ENCODE peak calls at places on chromosomes 6 and 20, in seven cellular contexts. W is HL-60; R is stomach; O is WERI-Rb-1; U is cardiac muscle cell; F is left ventricle myocardium inferior; L is CD4-positive, alpha-beta T cell. C is an unnamed sample.

GRCh38 chr6:29490552-29490951 is 2.8 kb upstream of the MAS1L start:
- DNase-seq in W (peak), R (no peak), O (no peak), U (no peak), F (no peak), L (no peak), C (no peak)

GRCh38 chr6:158801655-158802294 is 17.4 kb downstream of the EZR start:
- DNase-seq in W (no peak), R (peak), O (no peak), U (no peak), F (peak), L (no peak), C (no peak)

GRCh38 chr6:64815718-64816117 is 891.3 kb downstream of the EYS start:
- DNase-seq in W (no peak), R (no peak), O (no peak), U (no peak), F (no peak), L (no peak), C (no peak)

GRCh38 chr6:89439014-89439413 is 6.1 kb downstream of the ANKRD6 start:
- DNase-seq in W (no peak), R (no peak), O (no peak), U (no peak), F (no peak), L (no peak), C (no peak)

GRCh38 chr6:105087571-105088211 is 92.1 kb downstream of the POPDC3 start:
- DNase-seq in W (peak), R (peak), O (peak), U (peak), F (no peak), L (no peak), C (no peak)

GRCh38 chr6:119163006-119163405 is 84.5 kb upstream of the FAM184A start:
- DNase-seq in W (no peak), R (no peak), O (no peak), U (no peak), F (no peak), L (no peak), C (no peak)

GRCh38 chr6:4348462-4349112 is 213.2 kb upstream of the ECI2 start:
- DNase-seq in W (no peak), R (peak), O (no peak), U (no peak), F (no peak), L (no peak), C (no peak)

GRCh38 chr6:155709262-155709661 is 253.6 kb upstream of the NOX3 start:
- DNase-seq in W (no peak), R (no peak), O (no peak), U (no peak), F (no peak), L (no peak), C (no peak)

GRCh38 chr6:21085643-21086042 is 507.9 kb upstream of the SOX4 start:
- DNase-seq in W (peak), R (no peak), O (no peak), U (no peak), F (no peak), L (no peak), C (no peak)

GRCh38 chr6:34094474-34095135 is 51.3 kb downstream of the GRM4 start:
- DNase-seq in W (no peak), R (no peak), O (no peak), U (no peak), F (no peak), L (no peak), C (no peak)

GRCh38 chr6:148497256-148497655 is 154.6 kb downstream of the SASH1 start:
- DNase-seq in W (no peak), R (no peak), O (no peak), U (no peak), F (no peak), L (no peak), C (no peak)
- H3K27ac ChIP-seq in W (no peak), R (no peak), O (no peak), U (no peak), F (peak), L (no peak), C (no peak)

DNA sequence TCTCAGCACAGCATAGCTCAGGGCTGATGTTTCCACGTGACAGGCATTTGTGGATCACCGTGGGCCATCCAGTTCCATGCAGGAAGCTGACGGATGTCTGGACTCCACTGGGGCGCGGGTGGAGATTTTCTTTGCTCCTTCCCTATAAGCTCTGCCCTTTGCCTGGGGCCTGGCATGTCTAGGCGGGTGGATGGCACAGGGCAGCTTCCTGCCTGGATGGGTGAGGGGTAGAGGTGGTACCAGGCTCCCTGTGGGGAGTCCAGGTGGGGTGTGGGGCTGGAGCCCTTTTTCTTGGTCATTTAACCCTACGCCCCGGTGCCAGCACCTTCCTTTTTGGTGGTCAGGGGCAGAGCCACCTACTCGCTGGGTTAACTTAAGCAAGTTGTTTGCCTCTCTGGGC is 10.4 kb downstream of the FAM110A start:
- DNase-seq in W (no peak), R (no peak), O (no peak), U (no peak), F (no peak), L (no peak), C (no peak)
- H3K27ac ChIP-seq in W (no peak), R (no peak), O (peak), U (no peak), F (no peak), L (no peak), C (peak)

GRCh38 chr6:142013875-142014495 is 118.7 kb upstream of the GJE1 start:
- DNase-seq in W (no peak), R (no peak), O (no peak), U (no peak), F (no peak), L (no peak), C (no peak)

GRCh38 chr6:142014515-142014914 is 118.2 kb upstream of the GJE1 start:
- DNase-seq in W (no peak), R (no peak), O (no peak), U (no peak), F (no peak), L (no peak), C (peak)

GRCh38 chr6:142011775-142012174 is 121.0 kb upstream of the GJE1 start:
- DNase-seq in W (no peak), R (no peak), O (no peak), U (no peak), F (no peak), L (no peak), C (no peak)

GRCh38 chr6:142013286-142013685 is 119.4 kb upstream of the GJE1 start:
- DNase-seq in W (no peak), R (no peak), O (no peak), U (no peak), F (no peak), L (no peak), C (peak)

GRCh38 chr6:142015011-142015410 is 117.7 kb upstream of the GJE1 start:
- DNase-seq in W (no peak), R (no peak), O (no peak), U (no peak), F (no peak), L (no peak), C (no peak)
- H3K27ac ChIP-seq in W (no peak), R (no peak), O (no peak), U (no peak), F (no peak), L (no peak), C (peak)

GRCh38 chr6:125639621-125640020 is 109.8 kb upstream of the HEY2 start:
- DNase-seq in W (no peak), R (no peak), O (no peak), U (no peak), F (no peak), L (no peak), C (peak)
- H3K27ac ChIP-seq in W (no peak), R (no peak), O (no peak), U (no peak), F (no peak), L (no peak), C (no peak)

DNA sequence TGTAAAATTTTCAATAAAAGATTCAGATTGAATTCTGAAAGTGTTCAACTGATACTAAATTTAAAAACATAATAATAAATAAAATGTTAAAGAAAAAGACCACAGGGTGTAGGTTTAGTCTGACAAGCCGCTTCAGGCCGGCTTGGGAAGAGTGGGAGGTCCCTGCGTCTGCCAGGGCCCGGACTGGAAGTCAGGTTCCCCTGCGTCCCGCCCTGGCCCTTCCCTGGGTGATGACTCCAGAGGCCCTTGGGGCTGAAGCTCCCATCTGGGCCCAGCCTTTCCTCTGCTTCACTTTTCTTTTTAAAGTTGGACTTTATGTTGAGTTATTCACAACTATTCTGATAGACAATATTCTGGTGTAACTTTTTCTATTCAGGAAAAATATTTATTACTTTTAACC is 93.3 kb downstream of the SMOC2 start:
- DNase-seq in W (no peak), R (no peak), O (no peak), U (no peak), F (peak), L (no peak), C (no peak)
- H3K27ac ChIP-seq in W (no peak), R (peak), O (no peak), U (no peak), F (peak), L (no peak), C (no peak)

GRCh38 chr6:150150821-150151646 is 8.2 kb downstream of the PPP1R14C start:
- DNase-seq in W (peak), R (no peak), O (no peak), U (no peak), F (no peak), L (no peak), C (no peak)

GRCh38 chr6:150153905-150154492 is 11.2 kb downstream of the PPP1R14C start:
- DNase-seq in W (no peak), R (no peak), O (no peak), U (no peak), F (no peak), L (no peak), C (no peak)

GRCh38 chr6:150150458-150150820 is 7.6 kb downstream of the PPP1R14C start:
- DNase-seq in W (no peak), R (no peak), O (no peak), U (no peak), F (no peak), L (no peak), C (no peak)

GRCh38 chr6:150156460-150156859 is 13.6 kb downstream of the PPP1R14C start:
- DNase-seq in W (no peak), R (no peak), O (no peak), U (no peak), F (no peak), L (no peak), C (peak)

GRCh38 chr6:150152891-150153876 is 10.3 kb downstream of the PPP1R14C start:
- DNase-seq in W (peak), R (no peak), O (no peak), U (no peak), F (no peak), L (no peak), C (peak)
- H3K27ac ChIP-seq in W (no peak), R (no peak), O (no peak), U (peak), F (no peak), L (no peak), C (peak)

GRCh38 chr6:129577691-129578090 is 132.3 kb downstream of the ARHGAP18 start:
- DNase-seq in W (no peak), R (no peak), O (no peak), U (no peak), F (no peak), L (no peak), C (no peak)
- H3K27ac ChIP-seq in W (no peak), R (no peak), O (no peak), U (no peak), F (no peak), L (no peak), C (peak)

GRCh38 chr20:34872604-34873224 is at the start of gene GGT7:
- DNase-seq in W (peak), R (peak), O (peak), U (peak), F (peak), L (peak), C (no peak)
- H3K27ac ChIP-seq in W (no peak), R (peak), O (no peak), U (no peak), F (peak), L (no peak), C (no peak)

C was measured in epithelial cell of prostate.